ENCODE peak calls at places on chromosomes 16 and 17, in ten cellular contexts. One of them, this sample, is unnamed.

GRCh38 chr17:79342376-79342775 is 267.8 kb downstream of the ENGASE start:
- DNase-seq in PC-3: no peak
- DNase-seq in AG10803: no peak
- DNase-seq in mucosa of gallbladder: no peak
- DNase-seq in breast epithelium: no peak
- DNase-seq in Ammon's horn: no peak
- DNase-seq in T-helper 17 cell: no peak
- DNase-seq in A549: no peak
- DNase-seq in colonic mucosa: no peak
- DNase-seq in kidney: peak; percentile 35
- DNase-seq in this sample: no peak

GRCh38 chr16:85100265-85100664 is 12.0 kb downstream of the CIBAR2 start:
- DNase-seq in PC-3: no peak
- DNase-seq in AG10803: no peak
- DNase-seq in mucosa of gallbladder: no peak
- DNase-seq in breast epithelium: no peak
- DNase-seq in Ammon's horn: no peak
- DNase-seq in T-helper 17 cell: no peak
- DNase-seq in A549: no peak
- DNase-seq in colonic mucosa: no peak
- DNase-seq in kidney: no peak
- DNase-seq in this sample: no peak

GRCh38 chr16:70745536-70746025 is 55.4 kb downstream of the VAC14 start:
- DNase-seq in PC-3: no peak
- DNase-seq in AG10803: no peak
- DNase-seq in mucosa of gallbladder: no peak
- DNase-seq in breast epithelium: no peak
- DNase-seq in Ammon's horn: no peak
- DNase-seq in T-helper 17 cell: no peak
- DNase-seq in A549: no peak
- DNase-seq in colonic mucosa: no peak
- DNase-seq in kidney: no peak
- DNase-seq in this sample: no peak

GRCh38 chr16:46727630-46728029 is 20.5 kb downstream of the MYLK3 start:
- DNase-seq in PC-3: no peak
- DNase-seq in AG10803: no peak
- DNase-seq in mucosa of gallbladder: no peak
- DNase-seq in breast epithelium: no peak
- DNase-seq in Ammon's horn: no peak
- DNase-seq in T-helper 17 cell: no peak
- DNase-seq in A549: no peak
- DNase-seq in colonic mucosa: no peak
- DNase-seq in kidney: peak; percentile 13
- DNase-seq in this sample: no peak

GRCh38 chr16:85221810-85222150 is 109.5 kb upstream of the CIBAR2 start:
- DNase-seq in PC-3: no peak
- DNase-seq in AG10803: no peak
- DNase-seq in mucosa of gallbladder: no peak
- DNase-seq in breast epithelium: no peak
- DNase-seq in Ammon's horn: no peak
- DNase-seq in T-helper 17 cell: no peak
- DNase-seq in A549: no peak
- DNase-seq in colonic mucosa: no peak
- DNase-seq in kidney: no peak
- DNase-seq in this sample: no peak

GRCh38 chr17:50325906-50326305 is 20.0 kb upstream of the XYLT2 start:
- DNase-seq in PC-3: no peak
- DNase-seq in AG10803: no peak
- DNase-seq in mucosa of gallbladder: no peak
- DNase-seq in breast epithelium: no peak
- DNase-seq in Ammon's horn: no peak
- DNase-seq in T-helper 17 cell: no peak
- DNase-seq in A549: no peak
- DNase-seq in colonic mucosa: no peak
- DNase-seq in kidney: no peak
- DNase-seq in this sample: no peak

GRCh38 chr17:46192211-46192483 is 1.1 kb downstream of the KANSL1 start:
- DNase-seq in PC-3: no peak
- DNase-seq in AG10803: no peak
- DNase-seq in mucosa of gallbladder: no peak
- DNase-seq in breast epithelium: no peak
- DNase-seq in Ammon's horn: no peak
- DNase-seq in T-helper 17 cell: no peak
- DNase-seq in A549: no peak
- DNase-seq in colonic mucosa: no peak
- DNase-seq in kidney: no peak
- DNase-seq in this sample: no peak

GRCh38 chr16:4612977-4613635 is 1.6 kb downstream of the UBALD1 start:
- DNase-seq in PC-3: peak; percentile 67
- DNase-seq in AG10803: no peak
- DNase-seq in mucosa of gallbladder: no peak
- DNase-seq in breast epithelium: peak; percentile 26
- DNase-seq in Ammon's horn: no peak
- DNase-seq in T-helper 17 cell: no peak
- DNase-seq in A549: no peak
- DNase-seq in colonic mucosa: no peak
- DNase-seq in kidney: no peak
- DNase-seq in this sample: no peak

GRCh38 chr17:20096430-20096829 is 87.3 kb downstream of the SPECC1 start:
- DNase-seq in PC-3: no peak
- DNase-seq in AG10803: no peak
- DNase-seq in mucosa of gallbladder: no peak
- DNase-seq in breast epithelium: no peak
- DNase-seq in Ammon's horn: no peak
- DNase-seq in T-helper 17 cell: no peak
- DNase-seq in A549: no peak
- DNase-seq in colonic mucosa: no peak
- DNase-seq in kidney: peak; percentile 79
- DNase-seq in this sample: no peak

GRCh38 chr17:64382184-64382583 is 8.5 kb downstream of the PECAM1 start:
- DNase-seq in PC-3: no peak
- DNase-seq in AG10803: no peak
- DNase-seq in mucosa of gallbladder: no peak
- DNase-seq in breast epithelium: no peak
- DNase-seq in Ammon's horn: no peak
- DNase-seq in T-helper 17 cell: no peak
- DNase-seq in A549: no peak
- DNase-seq in colonic mucosa: no peak
- DNase-seq in kidney: no peak
- DNase-seq in this sample: no peak

GRCh38 chr16:53840472-53840871 is 136.5 kb downstream of the FTO start:
- DNase-seq in PC-3: no peak
- DNase-seq in AG10803: no peak
- DNase-seq in mucosa of gallbladder: no peak
- DNase-seq in breast epithelium: no peak
- DNase-seq in Ammon's horn: no peak
- DNase-seq in T-helper 17 cell: no peak
- DNase-seq in A549: no peak
- DNase-seq in colonic mucosa: no peak
- DNase-seq in kidney: no peak
- DNase-seq in this sample: no peak

GRCh38 chr17:81125573-81126081 is 39.7 kb upstream of the PVALEF start:
- DNase-seq in PC-3: peak; percentile 36
- DNase-seq in AG10803: no peak
- DNase-seq in mucosa of gallbladder: no peak
- DNase-seq in breast epithelium: no peak
- DNase-seq in Ammon's horn: no peak
- DNase-seq in T-helper 17 cell: no peak
- DNase-seq in A549: no peak
- DNase-seq in colonic mucosa: no peak
- DNase-seq in kidney: no peak
- DNase-seq in this sample: no peak

GRCh38 chr16:12185563-12185962 is 209.0 kb downstream of the SNX29 start:
- DNase-seq in PC-3: no peak
- DNase-seq in AG10803: no peak
- DNase-seq in mucosa of gallbladder: no peak
- DNase-seq in breast epithelium: no peak
- DNase-seq in Ammon's horn: no peak
- DNase-seq in T-helper 17 cell: no peak
- DNase-seq in A549: no peak
- DNase-seq in colonic mucosa: no peak
- DNase-seq in kidney: no peak
- DNase-seq in this sample: no peak

GRCh38 chr17:81329927-81330883 is 35.1 kb upstream of the SLC38A10 start:
- DNase-seq in PC-3: peak; percentile 48
- DNase-seq in AG10803: no peak
- DNase-seq in mucosa of gallbladder: no peak
- DNase-seq in breast epithelium: no peak
- DNase-seq in Ammon's horn: no peak
- DNase-seq in T-helper 17 cell: no peak
- DNase-seq in A549: peak; percentile 71
- DNase-seq in colonic mucosa: peak; percentile 70
- DNase-seq in kidney: no peak
- DNase-seq in this sample: no peak

GRCh38 chr16:70663524-70664324 is 17.4 kb downstream of the IL34 start:
- DNase-seq in PC-3: no peak
- DNase-seq in AG10803: no peak
- DNase-seq in mucosa of gallbladder: no peak
- DNase-seq in breast epithelium: no peak
- DNase-seq in Ammon's horn: peak; percentile 1
- DNase-seq in T-helper 17 cell: no peak
- DNase-seq in A549: no peak
- DNase-seq in colonic mucosa: no peak
- DNase-seq in kidney: peak; percentile 72
- DNase-seq in this sample: no peak

GRCh38 chr16:49003022-49003421 is 278.6 kb downstream of the CBLN1 start:
- DNase-seq in PC-3: no peak
- DNase-seq in AG10803: no peak
- DNase-seq in mucosa of gallbladder: no peak
- DNase-seq in breast epithelium: no peak
- DNase-seq in Ammon's horn: no peak
- DNase-seq in T-helper 17 cell: no peak
- DNase-seq in A549: no peak
- DNase-seq in colonic mucosa: no peak
- DNase-seq in kidney: no peak
- DNase-seq in this sample: no peak

GRCh38 chr17:41073676-41074075 is 8.0 kb upstream of the KRTAP2-4 start:
- DNase-seq in PC-3: no peak
- DNase-seq in AG10803: no peak
- DNase-seq in mucosa of gallbladder: no peak
- DNase-seq in breast epithelium: no peak
- DNase-seq in Ammon's horn: no peak
- DNase-seq in T-helper 17 cell: no peak
- DNase-seq in A549: no peak
- DNase-seq in colonic mucosa: no peak
- DNase-seq in kidney: no peak
- DNase-seq in this sample: no peak

GRCh38 chr17:75096082-75096625 is 8.4 kb downstream of the SLC16A5 start:
- DNase-seq in PC-3: peak; percentile 99
- DNase-seq in AG10803: peak; percentile 72
- DNase-seq in mucosa of gallbladder: peak; percentile 87
- DNase-seq in breast epithelium: peak; percentile 83
- DNase-seq in Ammon's horn: peak; percentile 62
- DNase-seq in T-helper 17 cell: no peak
- DNase-seq in A549: peak; percentile 90
- DNase-seq in colonic mucosa: peak; percentile 89
- DNase-seq in kidney: peak; percentile 94
- DNase-seq in this sample: peak; percentile 92

GRCh38 chr16:58102665-58103427 is 26.3 kb downstream of the CFAP20 start:
- DNase-seq in PC-3: no peak
- DNase-seq in AG10803: no peak
- DNase-seq in mucosa of gallbladder: no peak
- DNase-seq in breast epithelium: no peak
- DNase-seq in Ammon's horn: no peak
- DNase-seq in T-helper 17 cell: no peak
- DNase-seq in A549: no peak
- DNase-seq in colonic mucosa: no peak
- DNase-seq in kidney: no peak
- DNase-seq in this sample: no peak

GRCh38 chr17:60371818-60372510 is 20.0 kb downstream of the USP32 start:
- DNase-seq in PC-3: peak; percentile 57
- DNase-seq in AG10803: no peak
- DNase-seq in mucosa of gallbladder: no peak
- DNase-seq in breast epithelium: no peak
- DNase-seq in Ammon's horn: peak; percentile 14
- DNase-seq in T-helper 17 cell: no peak
- DNase-seq in A549: no peak
- DNase-seq in colonic mucosa: no peak
- DNase-seq in kidney: no peak
- DNase-seq in this sample: no peak

GRCh38 chr16:2919511-2920255 is 8.0 kb downstream of the FLYWCH1 start:
- DNase-seq in PC-3: peak; percentile 74
- DNase-seq in AG10803: peak; percentile 71
- DNase-seq in mucosa of gallbladder: peak; percentile 68
- DNase-seq in breast epithelium: peak; percentile 45
- DNase-seq in Ammon's horn: peak; percentile 74
- DNase-seq in T-helper 17 cell: no peak
- DNase-seq in A549: peak; percentile 61
- DNase-seq in colonic mucosa: peak; percentile 69
- DNase-seq in kidney: no peak
- DNase-seq in this sample: peak; percentile 62

GRCh38 chr17:74527756-74528155 is 3.5 kb downstream of the CD300LB start:
- DNase-seq in PC-3: no peak
- DNase-seq in AG10803: no peak
- DNase-seq in mucosa of gallbladder: no peak
- DNase-seq in breast epithelium: no peak
- DNase-seq in Ammon's horn: no peak
- DNase-seq in T-helper 17 cell: no peak
- DNase-seq in A549: no peak
- DNase-seq in colonic mucosa: no peak
- DNase-seq in kidney: no peak
- DNase-seq in this sample: peak; percentile 10

GRCh38 chr16:10886739-10887269 is 9.8 kb downstream of the CIITA start:
- DNase-seq in PC-3: no peak
- DNase-seq in AG10803: no peak
- DNase-seq in mucosa of gallbladder: no peak
- DNase-seq in breast epithelium: no peak
- DNase-seq in Ammon's horn: no peak
- DNase-seq in T-helper 17 cell: no peak
- DNase-seq in A549: no peak
- DNase-seq in colonic mucosa: no peak
- DNase-seq in kidney: no peak
- DNase-seq in this sample: no peak

GRCh38 chr17:36936455-36936934 is 780 bp upstream of the LHX1 start:
- DNase-seq in PC-3: no peak
- DNase-seq in AG10803: no peak
- DNase-seq in mucosa of gallbladder: no peak
- DNase-seq in breast epithelium: no peak
- DNase-seq in Ammon's horn: no peak
- DNase-seq in T-helper 17 cell: no peak
- DNase-seq in A549: no peak
- DNase-seq in colonic mucosa: no peak
- DNase-seq in kidney: no peak
- DNase-seq in this sample: no peak

GRCh38 chr17:9612016-9612415 is 33.3 kb upstream of the USP43 start:
- DNase-seq in PC-3: no peak
- DNase-seq in AG10803: no peak
- DNase-seq in mucosa of gallbladder: no peak
- DNase-seq in breast epithelium: no peak
- DNase-seq in Ammon's horn: no peak
- DNase-seq in T-helper 17 cell: no peak
- DNase-seq in A549: no peak
- DNase-seq in colonic mucosa: no peak
- DNase-seq in kidney: no peak
- DNase-seq in this sample: no peak

GRCh38 chr17:50498021-50498874 is 10.0 kb upstream of the MYCBPAP start:
- DNase-seq in PC-3: peak; percentile 65
- DNase-seq in AG10803: no peak
- DNase-seq in mucosa of gallbladder: no peak
- DNase-seq in breast epithelium: no peak
- DNase-seq in Ammon's horn: no peak
- DNase-seq in T-helper 17 cell: no peak
- DNase-seq in A549: no peak
- DNase-seq in colonic mucosa: no peak
- DNase-seq in kidney: peak; percentile 52
- DNase-seq in this sample: peak; percentile 43

GRCh38 chr16:85192736-85193493 is 80.6 kb upstream of the CIBAR2 start:
- DNase-seq in PC-3: no peak
- DNase-seq in AG10803: peak; percentile 65
- DNase-seq in mucosa of gallbladder: no peak
- DNase-seq in breast epithelium: no peak
- DNase-seq in Ammon's horn: no peak
- DNase-seq in T-helper 17 cell: no peak
- DNase-seq in A549: no peak
- DNase-seq in colonic mucosa: no peak
- DNase-seq in kidney: no peak
- DNase-seq in this sample: no peak

GRCh38 chr16:13823501-13823900 is 96.5 kb upstream of the ERCC4 start:
- DNase-seq in PC-3: no peak
- DNase-seq in AG10803: no peak
- DNase-seq in mucosa of gallbladder: no peak
- DNase-seq in breast epithelium: no peak
- DNase-seq in Ammon's horn: no peak
- DNase-seq in T-helper 17 cell: no peak
- DNase-seq in A549: no peak
- DNase-seq in colonic mucosa: no peak
- DNase-seq in kidney: no peak
- DNase-seq in this sample: no peak